ENCODE peak calls at places on chromosome 17, in eight cellular contexts. One of them, this sample, is unnamed.

GRCh38 chr17:82246365-82247174 is 17.7 kb downstream of the SLC16A3 start:
- DNase-seq in PC-3: peak; percentile 94
- DNase-seq in left ventricle myocardium inferior: no peak
- DNase-seq in WERI-Rb-1: no peak
- DNase-seq in Peyer's patch: no peak
- DNase-seq in CD4-positive, alpha-beta memory T cell: no peak
- DNase-seq in cardiac muscle cell: no peak
- DNase-seq in pancreas: no peak
- DNase-seq in this sample: peak; percentile 35

GRCh38 chr17:76556759-76557367 is 17.0 kb downstream of the PRCD start:
- DNase-seq in PC-3: peak; percentile 40
- DNase-seq in pancreas: no peak
- DNase-seq in cardiac muscle cell: no peak
- DNase-seq in WERI-Rb-1: no peak
- DNase-seq in left ventricle myocardium inferior: no peak
- DNase-seq in Peyer's patch: peak; percentile 60
- DNase-seq in CD4-positive, alpha-beta memory T cell: peak; percentile 60
- DNase-seq in this sample: peak; percentile 36

GRCh38 chr17:62671553-62671952 is 44.1 kb downstream of the MRC2 start:
- DNase-seq in PC-3: no peak
- DNase-seq in pancreas: peak; percentile 71
- DNase-seq in cardiac muscle cell: no peak
- DNase-seq in left ventricle myocardium inferior: no peak
- DNase-seq in WERI-Rb-1: peak; percentile 38
- DNase-seq in CD4-positive, alpha-beta memory T cell: no peak
- DNase-seq in Peyer's patch: no peak
- DNase-seq in this sample: peak; percentile 54

GRCh38 chr17:48153711-48154642 is 46.4 kb downstream of the SNX11 start:
- DNase-seq in pancreas: peak; percentile 64
- DNase-seq in PC-3: peak; percentile 64
- DNase-seq in left ventricle myocardium inferior: no peak
- DNase-seq in Peyer's patch: peak; percentile 84
- DNase-seq in cardiac muscle cell: peak; percentile 36
- DNase-seq in WERI-Rb-1: peak; percentile 74
- DNase-seq in CD4-positive, alpha-beta memory T cell: no peak
- DNase-seq in this sample: peak; percentile 68

GRCh38 chr17:11122908-11123307 is 118.1 kb upstream of the SHISA6 start:
- DNase-seq in left ventricle myocardium inferior: peak; percentile 18
- DNase-seq in Peyer's patch: no peak
- DNase-seq in WERI-Rb-1: no peak
- DNase-seq in cardiac muscle cell: no peak
- DNase-seq in CD4-positive, alpha-beta memory T cell: no peak
- DNase-seq in pancreas: no peak
- DNase-seq in PC-3: no peak
- DNase-seq in this sample: peak; percentile 33

GRCh38 chr17:50345443-50346312 is at the start of gene XYLT2:
- DNase-seq in left ventricle myocardium inferior: peak; percentile 90
- DNase-seq in WERI-Rb-1: peak; percentile 90
- DNase-seq in PC-3: peak; percentile 93
- DNase-seq in pancreas: peak; percentile 97
- DNase-seq in CD4-positive, alpha-beta memory T cell: peak; percentile 93
- DNase-seq in Peyer's patch: peak; percentile 96
- DNase-seq in cardiac muscle cell: peak; percentile 93
- DNase-seq in this sample: peak; percentile 92

GRCh38 chr17:82890926-82891678 is 51.3 kb upstream of the ZNF750 start:
- DNase-seq in PC-3: no peak
- DNase-seq in left ventricle myocardium inferior: no peak
- DNase-seq in cardiac muscle cell: no peak
- DNase-seq in WERI-Rb-1: no peak
- DNase-seq in pancreas: no peak
- DNase-seq in Peyer's patch: no peak
- DNase-seq in CD4-positive, alpha-beta memory T cell: no peak
- DNase-seq in this sample: no peak

GRCh38 chr17:49358638-49359247 is 3.3 kb downstream of the ZNF652 start:
- DNase-seq in PC-3: no peak
- DNase-seq in pancreas: no peak
- DNase-seq in cardiac muscle cell: peak; percentile 7
- DNase-seq in Peyer's patch: peak; percentile 48
- DNase-seq in WERI-Rb-1: no peak
- DNase-seq in left ventricle myocardium inferior: no peak
- DNase-seq in CD4-positive, alpha-beta memory T cell: peak; percentile 36
- DNase-seq in this sample: no peak

GRCh38 chr17:49515196-49515770 is 20.2 kb downstream of the NGFR start:
- DNase-seq in left ventricle myocardium inferior: peak; percentile 92
- DNase-seq in Peyer's patch: peak; percentile 80
- DNase-seq in PC-3: peak; percentile 46
- DNase-seq in WERI-Rb-1: peak; percentile 97
- DNase-seq in cardiac muscle cell: peak; percentile 87
- DNase-seq in CD4-positive, alpha-beta memory T cell: no peak
- DNase-seq in pancreas: peak; percentile 80
- DNase-seq in this sample: peak; percentile 74

GRCh38 chr17:7020894-7021664 is 1.8 kb upstream of the BCL6B start:
- DNase-seq in cardiac muscle cell: no peak
- DNase-seq in CD4-positive, alpha-beta memory T cell: no peak
- DNase-seq in Peyer's patch: no peak
- DNase-seq in PC-3: no peak
- DNase-seq in left ventricle myocardium inferior: no peak
- DNase-seq in pancreas: no peak
- DNase-seq in WERI-Rb-1: no peak
- DNase-seq in this sample: no peak

GRCh38 chr17:75492555-75493168 is 22.7 kb downstream of the CASKIN2 start:
- DNase-seq in pancreas: no peak
- DNase-seq in Peyer's patch: no peak
- DNase-seq in left ventricle myocardium inferior: no peak
- DNase-seq in PC-3: no peak
- DNase-seq in CD4-positive, alpha-beta memory T cell: no peak
- DNase-seq in WERI-Rb-1: peak; percentile 64
- DNase-seq in cardiac muscle cell: no peak
- DNase-seq in this sample: no peak

GRCh38 chr17:29686998-29687397 is 64.3 kb upstream of the CORO6 start:
- DNase-seq in CD4-positive, alpha-beta memory T cell: no peak
- DNase-seq in Peyer's patch: no peak
- DNase-seq in PC-3: no peak
- DNase-seq in WERI-Rb-1: no peak
- DNase-seq in cardiac muscle cell: no peak
- DNase-seq in left ventricle myocardium inferior: no peak
- DNase-seq in pancreas: no peak
- DNase-seq in this sample: no peak

GRCh38 chr17:7798839-7799238 is 35.2 kb upstream of the KDM6B start:
- DNase-seq in left ventricle myocardium inferior: no peak
- DNase-seq in WERI-Rb-1: no peak
- DNase-seq in cardiac muscle cell: no peak
- DNase-seq in Peyer's patch: no peak
- DNase-seq in PC-3: no peak
- DNase-seq in pancreas: no peak
- DNase-seq in CD4-positive, alpha-beta memory T cell: no peak
- DNase-seq in this sample: no peak

GRCh38 chr17:7281953-7282751 is 634 bp downstream of the SLC2A4 start:
- DNase-seq in cardiac muscle cell: peak; percentile 83
- DNase-seq in CD4-positive, alpha-beta memory T cell: no peak
- DNase-seq in Peyer's patch: no peak
- DNase-seq in pancreas: no peak
- DNase-seq in WERI-Rb-1: peak; percentile 32
- DNase-seq in PC-3: no peak
- DNase-seq in left ventricle myocardium inferior: peak; percentile 87
- DNase-seq in this sample: no peak

GRCh38 chr17:52537368-52537767 is 378.9 kb upstream of the CA10 start:
- DNase-seq in PC-3: no peak
- DNase-seq in WERI-Rb-1: no peak
- DNase-seq in cardiac muscle cell: no peak
- DNase-seq in pancreas: no peak
- DNase-seq in Peyer's patch: no peak
- DNase-seq in CD4-positive, alpha-beta memory T cell: no peak
- DNase-seq in left ventricle myocardium inferior: no peak
- DNase-seq in this sample: no peak
- H3K9me3 ChIP-seq in PC-3: peaks cover 37% of the 10 kb centered on the region
- H3K9me3 ChIP-seq in WERI-Rb-1: no peaks in the 10 kb centered on the region
- H3K9me3 ChIP-seq in cardiac muscle cell: no peaks in the 10 kb centered on the region
- H3K9me3 ChIP-seq in pancreas: no peaks in the 10 kb centered on the region
- H3K9me3 ChIP-seq in Peyer's patch: no peaks in the 10 kb centered on the region
- H3K9me3 ChIP-seq in CD4-positive, alpha-beta memory T cell: no peaks in the 10 kb centered on the region
- H3K9me3 ChIP-seq in left ventricle myocardium inferior: no peaks in the 10 kb centered on the region
- H3K9me3 ChIP-seq in this sample: no peaks in the 10 kb centered on the region

GRCh38 chr17:45043268-45043681 is 8.2 kb downstream of the DCAKD start:
- DNase-seq in CD4-positive, alpha-beta memory T cell: no peak
- DNase-seq in left ventricle myocardium inferior: peak; percentile 57
- DNase-seq in cardiac muscle cell: no peak
- DNase-seq in pancreas: no peak
- DNase-seq in PC-3: no peak
- DNase-seq in WERI-Rb-1: no peak
- DNase-seq in Peyer's patch: no peak
- DNase-seq in this sample: no peak

GRCh38 chr17:45043813-45044540 is 7.5 kb downstream of the DCAKD start:
- DNase-seq in PC-3: no peak
- DNase-seq in cardiac muscle cell: no peak
- DNase-seq in left ventricle myocardium inferior: no peak
- DNase-seq in WERI-Rb-1: no peak
- DNase-seq in CD4-positive, alpha-beta memory T cell: no peak
- DNase-seq in Peyer's patch: no peak
- DNase-seq in pancreas: no peak
- DNase-seq in this sample: no peak

GRCh38 chr17:45038771-45039634 is 12.4 kb downstream of the DCAKD start:
- DNase-seq in pancreas: no peak
- DNase-seq in WERI-Rb-1: no peak
- DNase-seq in PC-3: no peak
- DNase-seq in left ventricle myocardium inferior: no peak
- DNase-seq in CD4-positive, alpha-beta memory T cell: no peak
- DNase-seq in cardiac muscle cell: no peak
- DNase-seq in Peyer's patch: no peak
- DNase-seq in this sample: no peak

GRCh38 chr17:45040459-45040858 is 11.0 kb downstream of the DCAKD start:
- DNase-seq in cardiac muscle cell: no peak
- DNase-seq in PC-3: no peak
- DNase-seq in WERI-Rb-1: no peak
- DNase-seq in Peyer's patch: no peak
- DNase-seq in left ventricle myocardium inferior: no peak
- DNase-seq in pancreas: no peak
- DNase-seq in CD4-positive, alpha-beta memory T cell: no peak
- DNase-seq in this sample: no peak

DNA sequence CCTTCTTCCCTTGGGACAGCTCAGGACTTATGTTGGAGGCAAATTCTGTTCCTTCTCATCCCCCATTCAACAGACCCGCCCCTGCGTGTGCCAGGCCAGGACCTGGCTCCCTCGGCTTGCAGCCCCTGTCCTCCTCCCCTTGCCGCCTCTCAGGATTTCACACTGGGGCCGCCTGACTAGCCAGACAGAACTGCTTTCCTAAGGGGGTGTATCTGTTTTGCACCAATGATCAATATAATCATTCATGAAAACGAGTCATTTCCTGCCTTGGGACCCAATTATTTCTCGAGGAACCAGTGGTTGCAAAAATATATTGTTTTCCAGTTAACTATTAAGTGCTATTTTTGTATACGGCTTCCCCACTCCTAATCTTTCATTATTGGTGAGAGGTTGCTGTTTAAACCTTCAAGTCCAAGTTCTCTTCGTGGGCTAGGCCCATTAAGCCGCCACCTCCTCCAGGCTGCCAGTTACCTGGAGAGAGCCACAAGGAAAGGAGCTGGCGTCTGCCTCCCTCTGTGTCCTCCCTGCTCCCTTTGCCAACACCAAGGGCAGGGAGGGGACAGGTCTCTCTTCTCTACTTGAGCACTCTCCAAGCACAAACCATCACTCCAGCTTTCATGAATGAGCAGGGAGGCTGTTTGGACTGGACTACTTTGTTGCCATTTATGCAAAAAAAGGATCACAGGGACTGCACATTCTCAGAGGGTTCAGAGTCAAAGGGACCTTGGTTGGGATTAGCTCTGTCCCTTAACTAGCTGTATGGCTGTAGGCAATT is 8.9 kb downstream of the DCAKD start:
- DNase-seq in left ventricle myocardium inferior: no peak
- DNase-seq in Peyer's patch: no peak
- DNase-seq in pancreas: no peak
- DNase-seq in CD4-positive, alpha-beta memory T cell: no peak
- DNase-seq in cardiac muscle cell: no peak
- DNase-seq in WERI-Rb-1: no peak
- DNase-seq in PC-3: no peak
- DNase-seq in this sample: no peak
- H3K27ac ChIP-seq in left ventricle myocardium inferior: peak overlapping the region; percentile 72
- H3K27ac ChIP-seq in Peyer's patch: no peak overlapping the region
- H3K27ac ChIP-seq in pancreas: no peak overlapping the region
- H3K27ac ChIP-seq in CD4-positive, alpha-beta memory T cell: no peak overlapping the region
- H3K27ac ChIP-seq in cardiac muscle cell: peak overlapping the region; percentile 66
- H3K27ac ChIP-seq in WERI-Rb-1: peak overlapping the region; percentile 27
- H3K27ac ChIP-seq in PC-3: no peak overlapping the region
- H3K27ac ChIP-seq in this sample: no peak overlapping the region

GRCh38 chr17:41145261-41145660 is 4.4 kb downstream of the KRTAP4-5 start:
- DNase-seq in CD4-positive, alpha-beta memory T cell: no peak
- DNase-seq in pancreas: no peak
- DNase-seq in left ventricle myocardium inferior: no peak
- DNase-seq in Peyer's patch: no peak
- DNase-seq in PC-3: no peak
- DNase-seq in WERI-Rb-1: no peak
- DNase-seq in cardiac muscle cell: no peak
- DNase-seq in this sample: no peak

GRCh38 chr17:41144846-41145245 is 4.5 kb upstream of the KRTAP4-6 start:
- DNase-seq in left ventricle myocardium inferior: no peak
- DNase-seq in cardiac muscle cell: no peak
- DNase-seq in pancreas: no peak
- DNase-seq in WERI-Rb-1: no peak
- DNase-seq in PC-3: no peak
- DNase-seq in Peyer's patch: no peak
- DNase-seq in CD4-positive, alpha-beta memory T cell: no peak
- DNase-seq in this sample: no peak

GRCh38 chr17:41140360-41141132 is at the start of gene KRTAP4-6:
- DNase-seq in CD4-positive, alpha-beta memory T cell: no peak
- DNase-seq in Peyer's patch: no peak
- DNase-seq in left ventricle myocardium inferior: no peak
- DNase-seq in WERI-Rb-1: no peak
- DNase-seq in PC-3: peak; percentile 86
- DNase-seq in pancreas: no peak
- DNase-seq in cardiac muscle cell: no peak
- DNase-seq in this sample: no peak

GRCh38 chr17:41141361-41141760 is 1.0 kb upstream of the KRTAP4-6 start:
- DNase-seq in cardiac muscle cell: no peak
- DNase-seq in Peyer's patch: no peak
- DNase-seq in PC-3: no peak
- DNase-seq in pancreas: no peak
- DNase-seq in CD4-positive, alpha-beta memory T cell: no peak
- DNase-seq in WERI-Rb-1: no peak
- DNase-seq in left ventricle myocardium inferior: no peak
- DNase-seq in this sample: no peak
- H3K9me3 ChIP-seq in cardiac muscle cell: no peaks in the 10 kb centered on the region
- H3K9me3 ChIP-seq in Peyer's patch: no peaks in the 10 kb centered on the region
- H3K9me3 ChIP-seq in PC-3: peaks cover 6% of the 10 kb centered on the region
- H3K9me3 ChIP-seq in pancreas: no peaks in the 10 kb centered on the region
- H3K9me3 ChIP-seq in CD4-positive, alpha-beta memory T cell: no peaks in the 10 kb centered on the region
- H3K9me3 ChIP-seq in WERI-Rb-1: peaks cover 10% of the 10 kb centered on the region
- H3K9me3 ChIP-seq in left ventricle myocardium inferior: peaks cover 40% of the 10 kb centered on the region
- H3K9me3 ChIP-seq in this sample: peaks cover 10% of the 10 kb centered on the region

DNA sequence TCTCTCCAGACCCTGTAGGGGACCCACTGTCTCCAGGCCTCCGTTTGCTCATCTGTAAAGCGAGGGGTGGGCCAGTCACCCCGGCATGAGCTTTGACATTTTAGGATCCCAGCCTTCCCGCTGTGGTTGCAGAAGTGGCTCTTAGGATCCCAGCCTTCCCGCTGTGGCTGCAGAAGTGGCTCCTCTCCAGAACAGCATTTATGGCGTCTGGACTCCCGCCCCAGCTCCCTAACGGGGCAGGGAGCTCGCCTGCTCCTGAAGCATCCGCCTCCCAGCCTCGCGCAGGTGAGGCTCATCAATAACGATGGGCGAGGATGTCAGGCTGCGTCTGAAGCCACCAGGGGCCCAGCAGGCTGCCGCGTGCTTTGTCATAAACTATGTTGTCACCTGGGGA is 222.3 kb upstream of the TNRC6C start:
- DNase-seq in cardiac muscle cell: peak; percentile 42
- DNase-seq in left ventricle myocardium inferior: peak; percentile 26
- DNase-seq in Peyer's patch: peak; percentile 29
- DNase-seq in WERI-Rb-1: no peak
- DNase-seq in CD4-positive, alpha-beta memory T cell: no peak
- DNase-seq in PC-3: no peak
- DNase-seq in pancreas: no peak
- DNase-seq in this sample: no peak
- H3K27ac ChIP-seq in cardiac muscle cell: peak overlapping the region; percentile 49
- H3K27ac ChIP-seq in left ventricle myocardium inferior: peak overlapping the region; percentile 92
- H3K27ac ChIP-seq in Peyer's patch: peak overlapping the region; percentile 25
- H3K27ac ChIP-seq in WERI-Rb-1: peak overlapping the region; percentile 57
- H3K27ac ChIP-seq in CD4-positive, alpha-beta memory T cell: no peak overlapping the region
- H3K27ac ChIP-seq in PC-3: no peak overlapping the region
- H3K27ac ChIP-seq in pancreas: no peak overlapping the region
- H3K27ac ChIP-seq in this sample: peak overlapping the region; percentile 88

This sample was measured in transverse colon.